ENCODE peak calls at places on chromosomes 7 and 10, in nine cellular contexts. One of them, this sample, is unnamed.
A peak's percentile ranks its signal among the peaks of the same experiment; 100 is the strongest.

GRCh38 chr10:61942997-61943457 is 41.5 kb downstream of the ARID5B start:
- DNase-seq in NCI-H1694: no peak
- DNase-seq in ureter: no peak
- DNase-seq in NCI-H1105: no peak
- DNase-seq in NB4: no peak
- DNase-seq in SK-N-SH: no peak
- DNase-seq in ACHN: no peak
- DNase-seq in GM23248: peak; percentile 62
- DNase-seq in Karpas-422: no peak
- DNase-seq in this sample: no peak

GRCh38 chr7:101945034-101945758 is 127.8 kb downstream of the CUX1 start:
- DNase-seq in GM23248: no peak
- DNase-seq in NCI-H1105: no peak
- DNase-seq in ureter: no peak
- DNase-seq in NB4: no peak
- DNase-seq in Karpas-422: no peak
- DNase-seq in SK-N-SH: no peak
- DNase-seq in NCI-H1694: no peak
- DNase-seq in ACHN: no peak
- DNase-seq in this sample: no peak

GRCh38 chr7:29538322-29538874 is 25.2 kb upstream of the PRR15 start:
- DNase-seq in ureter: no peak
- DNase-seq in NB4: no peak
- DNase-seq in NCI-H1694: no peak
- DNase-seq in Karpas-422: no peak
- DNase-seq in SK-N-SH: no peak
- DNase-seq in ACHN: no peak
- DNase-seq in NCI-H1105: no peak
- DNase-seq in GM23248: no peak
- DNase-seq in this sample: no peak

GRCh38 chr7:115932874-115933273 is 97.7 kb downstream of the TFEC start:
- DNase-seq in ACHN: no peak
- DNase-seq in NCI-H1105: no peak
- DNase-seq in NB4: no peak
- DNase-seq in Karpas-422: no peak
- DNase-seq in ureter: no peak
- DNase-seq in SK-N-SH: no peak
- DNase-seq in GM23248: no peak
- DNase-seq in NCI-H1694: no peak
- DNase-seq in this sample: no peak

GRCh38 chr10:32000937-32001336 is 55.3 kb downstream of the KIF5B start:
- DNase-seq in Karpas-422: no peak
- DNase-seq in ureter: no peak
- DNase-seq in NCI-H1694: no peak
- DNase-seq in NB4: no peak
- DNase-seq in GM23248: peak; percentile 27
- DNase-seq in SK-N-SH: no peak
- DNase-seq in ACHN: peak; percentile 72
- DNase-seq in NCI-H1105: no peak
- DNase-seq in this sample: no peak

GRCh38 chr7:70694357-70694908 is 437.5 kb upstream of the GALNT17 start:
- DNase-seq in ureter: peak; percentile 58
- DNase-seq in ACHN: no peak
- DNase-seq in Karpas-422: peak; percentile 72
- DNase-seq in SK-N-SH: peak; percentile 85
- DNase-seq in GM23248: peak; percentile 72
- DNase-seq in NCI-H1694: no peak
- DNase-seq in NCI-H1105: peak; percentile 33
- DNase-seq in NB4: peak; percentile 67
- DNase-seq in this sample: no peak

GRCh38 chr10:129812398-129812797 is 151.7 kb downstream of the EBF3 start:
- DNase-seq in NB4: no peak
- DNase-seq in GM23248: no peak
- DNase-seq in NCI-H1694: no peak
- DNase-seq in ureter: no peak
- DNase-seq in Karpas-422: no peak
- DNase-seq in SK-N-SH: no peak
- DNase-seq in NCI-H1105: no peak
- DNase-seq in ACHN: no peak
- DNase-seq in this sample: no peak

GRCh38 chr7:22781230-22781711 is 41.4 kb downstream of the TOMM7 start:
- DNase-seq in ACHN: no peak
- DNase-seq in ureter: no peak
- DNase-seq in NB4: no peak
- DNase-seq in NCI-H1105: no peak
- DNase-seq in GM23248: peak; percentile 87
- DNase-seq in NCI-H1694: no peak
- DNase-seq in Karpas-422: no peak
- DNase-seq in SK-N-SH: no peak
- DNase-seq in this sample: no peak

GRCh38 chr10:34124522-34125035 is 690.5 kb downstream of the PARD3 start:
- DNase-seq in NCI-H1694: no peak
- DNase-seq in GM23248: peak; percentile 77
- DNase-seq in SK-N-SH: no peak
- DNase-seq in Karpas-422: no peak
- DNase-seq in ACHN: peak; percentile 87
- DNase-seq in ureter: no peak
- DNase-seq in NCI-H1105: no peak
- DNase-seq in NB4: no peak
- DNase-seq in this sample: no peak

GRCh38 chr7:44196450-44196872 is 4.3 kb upstream of the YKT6 start:
- DNase-seq in Karpas-422: peak; percentile 79
- DNase-seq in NCI-H1105: peak; percentile 21
- DNase-seq in ureter: no peak
- DNase-seq in NCI-H1694: peak; percentile 81
- DNase-seq in ACHN: peak; percentile 77
- DNase-seq in NB4: peak; percentile 63
- DNase-seq in GM23248: peak; percentile 78
- DNase-seq in SK-N-SH: peak; percentile 81
- DNase-seq in this sample: peak; percentile 27

GRCh38 chr10:56116684-56117083 is 244.4 kb downstream of the ZWINT start:
- DNase-seq in NCI-H1105: peak; percentile 1
- DNase-seq in ACHN: peak; percentile 47
- DNase-seq in NB4: peak; percentile 32
- DNase-seq in Karpas-422: no peak
- DNase-seq in ureter: no peak
- DNase-seq in NCI-H1694: peak; percentile 11
- DNase-seq in SK-N-SH: peak; percentile 2
- DNase-seq in GM23248: no peak
- DNase-seq in this sample: no peak

GRCh38 chr10:101611506-101611905 is 23.4 kb downstream of the DPCD start:
- DNase-seq in NCI-H1694: no peak
- DNase-seq in NCI-H1105: no peak
- DNase-seq in NB4: peak; percentile 61
- DNase-seq in ureter: no peak
- DNase-seq in SK-N-SH: no peak
- DNase-seq in GM23248: peak; percentile 49
- DNase-seq in Karpas-422: no peak
- DNase-seq in ACHN: no peak
- DNase-seq in this sample: peak; percentile 7

GRCh38 chr7:93015193-93016084 is 102.3 kb downstream of the SAMD9 start:
- DNase-seq in NCI-H1105: no peak
- DNase-seq in GM23248: peak; percentile 64
- DNase-seq in ureter: no peak
- DNase-seq in NCI-H1694: no peak
- DNase-seq in SK-N-SH: no peak
- DNase-seq in Karpas-422: no peak
- DNase-seq in NB4: no peak
- DNase-seq in ACHN: no peak
- DNase-seq in this sample: no peak

GRCh38 chr7:3923307-3923918 is 622.4 kb downstream of the SDK1 start:
- DNase-seq in NCI-H1694: no peak
- DNase-seq in SK-N-SH: no peak
- DNase-seq in NB4: no peak
- DNase-seq in ACHN: no peak
- DNase-seq in ureter: no peak
- DNase-seq in NCI-H1105: no peak
- DNase-seq in Karpas-422: no peak
- DNase-seq in GM23248: no peak
- DNase-seq in this sample: no peak

GRCh38 chr7:102892631-102893278 is 20.0 kb upstream of the LRRC17 start:
- DNase-seq in ACHN: no peak
- DNase-seq in GM23248: peak; percentile 16
- DNase-seq in ureter: no peak
- DNase-seq in Karpas-422: no peak
- DNase-seq in NCI-H1694: no peak
- DNase-seq in NB4: peak; percentile 87
- DNase-seq in NCI-H1105: no peak
- DNase-seq in SK-N-SH: no peak
- DNase-seq in this sample: peak; percentile 92

GRCh38 chr10:106863549-106863948 is 301.0 kb downstream of the SORCS1 start:
- DNase-seq in NCI-H1105: no peak
- DNase-seq in ACHN: no peak
- DNase-seq in NB4: peak; percentile 5
- DNase-seq in Karpas-422: no peak
- DNase-seq in GM23248: no peak
- DNase-seq in ureter: no peak
- DNase-seq in SK-N-SH: no peak
- DNase-seq in NCI-H1694: no peak
- DNase-seq in this sample: no peak